ENCODE peak calls at places on chromosome 15, in ten cellular contexts. D is activated naive CD4-positive, alpha-beta T cell treated with anti-CD3 and anti-CD28 coated beads, Interleukin-2, amount 50 U/mL, for 72 hours; Q is EL; V is fibroblast of pulmonary artery; Z is AG08395; L is HFF-Myc; W is MG63; I is ELF-1; F is heart right ventricle; J is ovary. B is an unnamed sample.

GRCh38 chr15:69459063-69459462 is 6.4 kb downstream of the RPLP1 start:
- DNase-seq in F (no peak), D (no peak), V (no peak), Q (no peak), W (no peak), L (no peak), J (no peak), I (no peak), Z (no peak), B (no peak)

GRCh38 chr15:79003301-79003700 is 58.5 kb upstream of the CTSH start:
- DNase-seq in I (no peak), W (no peak), J (no peak), V (no peak), Q (peak), L (no peak), Z (no peak), F (no peak), D (no peak), B (no peak)

GRCh38 chr15:80880086-80880485 is 100.9 kb downstream of the CEMIP start:
- DNase-seq in W (no peak), Z (no peak), I (no peak), L (no peak), F (no peak), D (no peak), V (no peak), J (no peak), Q (no peak), B (no peak)

GRCh38 chr15:31296304-31297220 is 30.1 kb upstream of the KLF13 start:
- DNase-seq in J (peak), I (peak), F (peak), V (no peak), D (no peak), Q (no peak), W (no peak), L (no peak), Z (no peak), B (peak)

GRCh38 chr15:58987501-58988010 is at the start of gene RNF111:
- DNase-seq in F (peak), J (peak), L (peak), Z (peak), W (peak), Q (peak), D (peak), I (peak), V (peak), B (peak)

GRCh38 chr15:63474810-63475316 is 29.5 kb upstream of the USP3 start:
- DNase-seq in V (no peak), I (no peak), Z (no peak), Q (no peak), F (no peak), J (no peak), D (no peak), W (no peak), L (no peak), B (no peak)

GRCh38 chr15:25890532-25890931 is 27.4 kb upstream of the ATP10A start:
- DNase-seq in Q (no peak), L (no peak), Z (peak), W (peak), D (no peak), F (no peak), V (no peak), J (no peak), I (no peak), B (no peak)

GRCh38 chr15:92886815-92887214 is 13.3 kb upstream of the CHD2 start:
- DNase-seq in J (no peak), Q (no peak), Z (no peak), F (no peak), I (no peak), D (no peak), W (no peak), L (no peak), V (no peak), B (no peak)

GRCh38 chr15:58594898-58595297 is 154.6 kb downstream of the ADAM10 start:
- DNase-seq in J (no peak), F (no peak), W (no peak), V (no peak), Q (no peak), Z (no peak), I (no peak), L (no peak), D (no peak), B (no peak)

GRCh38 chr15:75666823-75667501 is 19.2 kb downstream of the SNX33 start:
- DNase-seq in Q (peak), D (no peak), V (peak), F (peak), I (no peak), W (peak), J (no peak), Z (peak), L (peak), B (peak)